ENCODE peak calls at places on chromosomes 16 and 17, in four cellular contexts. Q, U, P and T are unnamed samples.

GRCh38 chr17:28317965-28318758 is 838 bp upstream of the TMEM97 start:
- DNase-seq in Q (no peak), U (no peak), P (peak; percentile 11), T (no peak)

GRCh38 chr17:21375757-21376584 is at the start of gene KCNJ12:
- DNase-seq in Q (no peak), U (no peak), P (peak; percentile 35), T (no peak)

GRCh38 chr16:1917665-1918111 is 527 bp downstream of the HS3ST6 start:
- DNase-seq in Q (no peak), U (no peak), P (no peak), T (no peak)

GRCh38 chr16:47848481-47849109 is 307.2 kb downstream of the ABCC12 start:
- DNase-seq in Q (no peak), U (no peak), P (no peak), T (no peak)

GRCh38 chr16:73432794-73433455 is 385.0 kb upstream of the ZFHX3 start:
- DNase-seq in Q (no peak), U (no peak), P (no peak), T (no peak)

GRCh38 chr16:81553080-81553813 is 108.6 kb downstream of the CMIP start:
- DNase-seq in Q (no peak), U (no peak), P (no peak), T (no peak)

GRCh38 chr17:67624886-67625656 is 92.7 kb upstream of the NOL11 start:
- DNase-seq in Q (no peak), U (no peak), P (no peak), T (no peak)

GRCh38 chr17:48542956-48543853 is 1.7 kb downstream of the HOXB2 start:
- DNase-seq in Q (peak; percentile 66), U (peak; percentile 49), P (peak; percentile 45), T (peak; percentile 47)

GRCh38 chr17:2418572-2418971 is 17.7 kb upstream of the MNT start:
- DNase-seq in Q (no peak), U (no peak), P (no peak), T (no peak)

GRCh38 chr16:30070490-30070889 is 4.9 kb downstream of the ALDOA start:
- DNase-seq in Q (no peak), U (no peak), P (no peak), T (no peak)